ENCODE peak calls at places on chromosomes 12 and 14, in seven cellular contexts. G is heart right ventricle, C is right lobe of liver, J is right atrium auricular region, V is uterus, P is cardiac muscle cell, S is stomach. A is an unnamed sample. For H3K4me1, the result is how much of the 10 kb centered on the place peaks cover.

GRCh38 chr12:27273114-27273513 is 29.0 kb downstream of the STK38L start:
- DNase-seq in G (no peak), C (no peak), J (no peak), V (no peak), P (no peak), S (no peak), A (no peak)

GRCh38 chr12:124777399-124778372 is 86.0 kb downstream of the SCARB1 start:
- DNase-seq in G (no peak), C (peak), J (no peak), V (no peak), P (no peak), S (no peak), A (no peak)

GRCh38 chr14:35971965-35972630 is 146.0 kb downstream of the BRMS1L start:
- DNase-seq in G (no peak), C (no peak), J (no peak), V (no peak), P (no peak), S (no peak), A (no peak)

GRCh38 chr12:63353559-63353958 is 202.6 kb upstream of the AVPR1A start:
- DNase-seq in G (no peak), C (no peak), J (no peak), V (no peak), P (no peak), S (no peak), A (no peak)

GRCh38 chr12:131852551-131853299 is 24.5 kb downstream of the MMP17 start:
- DNase-seq in G (no peak), C (no peak), J (no peak), V (no peak), P (no peak), S (no peak), A (no peak)

GRCh38 chr12:101243616-101244015 is 33.6 kb upstream of the SLC5A8 start:
- DNase-seq in G (no peak), C (no peak), J (no peak), V (no peak), P (no peak), S (no peak), A (no peak)

GRCh38 chr14:103762011-103762410 is 46.4 kb downstream of the ZFYVE21 start:
- DNase-seq in G (no peak), C (no peak), J (no peak), V (no peak), P (no peak), S (no peak), A (no peak)

GRCh38 chr14:29216774-29217232 is 450.2 kb downstream of the FOXG1 start:
- DNase-seq in G (no peak), C (no peak), J (no peak), V (no peak), P (peak), S (no peak), A (no peak)

GRCh38 chr14:89303452-89304435 is 113.3 kb downstream of the FOXN3 start:
- DNase-seq in G (peak), C (no peak), J (peak), V (peak), P (peak), S (peak), A (peak)

GRCh38 chr12:12608557-12608957 is 3.1 kb upstream of the CREBL2 start:
- DNase-seq in G (no peak), C (no peak), J (no peak), V (no peak), P (no peak), S (no peak), A (no peak)

GRCh38 chr12:121170581-121171260 is 38.0 kb downstream of the P2RX7 start:
- DNase-seq in G (no peak), C (no peak), J (no peak), V (no peak), P (no peak), S (no peak), A (no peak)

GRCh38 chr14:98243332-98243731 is 1028.7 kb downstream of the BCL11B start:
- DNase-seq in G (no peak), C (no peak), J (no peak), V (no peak), P (no peak), S (no peak), A (no peak)

GRCh38 chr12:49662998-49663843 is 39.9 kb downstream of the PRPF40B start:
- DNase-seq in G (peak), C (peak), J (peak), V (peak), P (peak), S (no peak), A (peak)

GRCh38 chr12:5114436-5114835 is 70.8 kb downstream of the KCNA5 start:
- DNase-seq in G (no peak), C (no peak), J (no peak), V (no peak), P (no peak), S (no peak), A (no peak)

GRCh38 chr14:94541234-94541975 is 19.8 kb upstream of the SERPINA4 start:
- DNase-seq in G (no peak), C (no peak), J (peak), V (no peak), P (no peak), S (no peak), A (no peak)

GRCh38 chr14:50560929-50561280 is 960 bp downstream of the ATL1 start:
- DNase-seq in G (peak), C (peak), J (peak), V (peak), P (peak), S (peak), A (peak)

GRCh38 chr12:10033783-10034381 is 3.4 kb downstream of the CLEC9A start:
- DNase-seq in G (no peak), C (no peak), J (no peak), V (no peak), P (no peak), S (no peak), A (no peak)

GRCh38 chr14:58633831-58634230 is 3.9 kb upstream of the DACT1 start:
- DNase-seq in G (no peak), C (no peak), J (no peak), V (no peak), P (no peak), S (no peak), A (no peak)

GRCh38 chr12:132622437-132623071 is 4.0 kb downstream of the P2RX2 start:
- DNase-seq in G (peak), C (no peak), J (no peak), V (peak), P (no peak), S (no peak), A (no peak)

GRCh38 chr12:42960087-42960527 is 370.6 kb upstream of the PRICKLE1 start:
- DNase-seq in G (no peak), C (no peak), J (no peak), V (no peak), P (no peak), S (no peak), A (no peak)

GRCh38 chr12:89448951-89449371 is 75.6 kb downstream of the GALNT4 start:
- DNase-seq in G (no peak), C (no peak), J (no peak), V (no peak), P (no peak), S (no peak), A (no peak)

GRCh38 chr12:39638178-39638577 is 18.6 kb upstream of the ABCD2 start:
- DNase-seq in G (no peak), C (no peak), J (no peak), V (no peak), P (no peak), S (no peak), A (no peak)

GRCh38 chr12:109833307-109834189 is at the start of gene TRPV4:
- DNase-seq in G (no peak), C (no peak), J (no peak), V (no peak), P (peak), S (peak), A (peak)

GRCh38 chr12:116201908-116202307 is 75.6 kb downstream of the MED13L start:
- DNase-seq in G (no peak), C (no peak), J (no peak), V (no peak), P (no peak), S (no peak), A (no peak)

GRCh38 chr12:30357712-30358111 is 338.0 kb downstream of the IPO8 start:
- DNase-seq in G (no peak), C (no peak), J (no peak), V (no peak), P (no peak), S (no peak), A (no peak)

GRCh38 chr14:61578745-61579144 is 116.6 kb upstream of the HIF1A start:
- DNase-seq in G (no peak), C (no peak), J (no peak), V (no peak), P (no peak), S (no peak), A (no peak)

GRCh38 chr12:93536766-93537515 is 35.5 kb upstream of the SOCS2 start:
- DNase-seq in G (peak), C (no peak), J (no peak), V (no peak), P (peak), S (no peak), A (no peak)

GRCh38 chr12:99658950-99659349 is 11.4 kb downstream of the GARIN6 start:
- DNase-seq in G (no peak), C (no peak), J (no peak), V (no peak), P (no peak), S (no peak), A (no peak)

GRCh38 chr14:24680516-24680915 is 46.5 kb upstream of the GZMB start:
- DNase-seq in G (no peak), C (peak), J (no peak), V (no peak), P (no peak), S (no peak), A (no peak)

GRCh38 chr14:24909523-24910302 is 140.2 kb downstream of the STXBP6 start:
- DNase-seq in G (no peak), C (no peak), J (no peak), V (no peak), P (no peak), S (no peak), A (peak)

GRCh38 chr14:61269321-61270083 is 11.6 kb downstream of the TMEM30B start:
- DNase-seq in G (peak), C (peak), J (peak), V (peak), P (peak), S (peak), A (peak)

GRCh38 chr12:4268549-4269181 is 4.9 kb upstream of the CCND2 start:
- DNase-seq in G (no peak), C (no peak), J (no peak), V (no peak), P (no peak), S (no peak), A (no peak)

GRCh38 chr14:49687942-49688700 is at the start of gene POLE2:
- DNase-seq in G (peak), C (peak), J (peak), V (peak), P (peak), S (peak), A (peak)

GRCh38 chr14:105041841-105042765 is 21.2 kb upstream of the CDCA4 start:
- DNase-seq in G (no peak), C (no peak), J (no peak), V (no peak), P (no peak), S (no peak), A (no peak)

GRCh38 chr14:73752297-73752992 is 38.3 kb upstream of the PNMA1 start:
- DNase-seq in G (peak), C (peak), J (no peak), V (peak), P (no peak), S (peak), A (no peak)

GRCh38 chr14:33061667-33062325 is 123.1 kb downstream of the NPAS3 start:
- DNase-seq in G (no peak), C (no peak), J (no peak), V (no peak), P (no peak), S (no peak), A (no peak)

GRCh38 chr12:52794479-52795331 is 1.2 kb downstream of the KRT3 start:
- DNase-seq in G (no peak), C (no peak), J (no peak), V (no peak), P (no peak), S (no peak), A (no peak)

GRCh38 chr14:101230161-101230850 is 326.8 kb upstream of the RTL1 start:
- DNase-seq in G (no peak), C (no peak), J (no peak), V (peak), P (no peak), S (no peak), A (peak)

GRCh38 chr14:44154889-44155288 is 352.2 kb downstream of the FSCB start:
- DNase-seq in G (no peak), C (no peak), J (no peak), V (no peak), P (no peak), S (no peak), A (no peak)

DNA sequence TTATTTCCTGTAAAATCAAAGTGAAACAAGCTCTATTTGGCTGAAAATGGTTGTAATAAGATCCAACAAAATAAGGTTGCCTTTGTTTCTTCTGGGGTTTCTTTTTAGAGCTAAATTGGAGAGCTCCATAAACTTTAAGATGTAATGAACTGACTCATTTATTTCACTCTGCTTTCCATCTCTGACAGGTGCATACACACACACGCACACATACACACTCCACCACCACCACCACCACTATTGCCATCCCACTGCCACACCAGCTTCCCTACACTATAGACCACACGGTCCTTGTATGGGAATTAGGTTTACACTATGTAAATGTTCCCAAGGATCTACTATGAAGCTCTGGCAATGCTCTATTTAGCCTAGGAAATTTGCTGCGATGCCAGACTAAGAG is 293.0 kb downstream of the RPAP3 start:
- DNase-seq in G (no peak), C (no peak), J (no peak), V (no peak), P (no peak), S (no peak), A (no peak)
- H3K4me1 ChIP-seq in G (under half), C (under half), J (under half), V (under half), P (under half), S (under half), A (under half)

DNA sequence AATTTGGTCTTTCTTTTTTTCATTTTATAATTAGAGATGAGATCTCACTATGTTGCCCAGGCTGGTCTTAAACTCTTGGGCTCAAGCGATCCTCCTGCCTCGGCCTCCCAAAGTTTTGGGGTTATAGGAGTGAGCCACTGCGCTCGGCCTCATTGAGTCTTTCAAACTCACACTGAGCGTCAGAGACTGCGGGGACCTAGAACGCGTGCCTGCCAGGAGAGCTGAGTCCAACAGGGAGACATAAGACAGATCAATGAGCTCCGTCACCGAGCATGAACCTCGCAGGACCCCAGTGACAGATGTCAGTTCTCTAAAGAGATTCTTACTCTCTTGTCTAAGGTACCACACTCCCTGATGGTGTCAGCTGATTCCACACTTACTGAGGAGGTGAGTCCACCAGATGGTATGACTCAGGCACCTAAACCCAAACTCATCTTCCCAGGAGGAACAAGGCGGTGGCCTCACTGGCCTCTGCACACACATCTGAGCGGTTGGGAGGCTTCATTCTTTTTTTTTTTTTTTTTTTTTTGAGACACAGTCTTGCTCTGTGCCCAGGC is 58.9 kb downstream of the CCDC88C start:
- DNase-seq in G (no peak), C (peak), J (no peak), V (no peak), P (no peak), S (no peak), A (no peak)
- H3K4me3 ChIP-seq in G (no peak), C (no peak), J (no peak), V (no peak), P (no peak), S (no peak), A (no peak)

GRCh38 chr14:23306113-23306411 is 571 bp upstream of the BCL2L2 start:
- DNase-seq in G (no peak), C (no peak), J (no peak), V (no peak), P (no peak), S (no peak), A (no peak)
- H3K4me1 ChIP-seq in G (under half), C (under half), J (under half), V (under half), P (under half), S (under half), A (under half)

GRCh38 chr14:102319351-102320032 is at the start of gene ZNF839:
- DNase-seq in G (peak), C (peak), J (peak), V (peak), P (peak), S (peak), A (peak)

GRCh38 chr14:102321456-102322101 is 2.0 kb downstream of the ZNF839 start:
- DNase-seq in G (no peak), C (no peak), J (no peak), V (no peak), P (no peak), S (no peak), A (no peak)

GRCh38 chr14:102320033-102320660 is 601 bp downstream of the ZNF839 start:
- DNase-seq in G (peak), C (no peak), J (no peak), V (peak), P (peak), S (peak), A (peak)

GRCh38 chr14:102318781-102319276 is 717 bp upstream of the ZNF839 start:
- DNase-seq in G (no peak), C (no peak), J (no peak), V (peak), P (no peak), S (no peak), A (no peak)

GRCh38 chr14:102320671-102321455 is 1.3 kb downstream of the ZNF839 start:
- DNase-seq in G (no peak), C (no peak), J (no peak), V (no peak), P (no peak), S (no peak), A (no peak)
- H3K4me3 ChIP-seq in G (peak), C (peak), J (no peak), V (peak), P (peak), S (peak), A (no peak)

DNA sequence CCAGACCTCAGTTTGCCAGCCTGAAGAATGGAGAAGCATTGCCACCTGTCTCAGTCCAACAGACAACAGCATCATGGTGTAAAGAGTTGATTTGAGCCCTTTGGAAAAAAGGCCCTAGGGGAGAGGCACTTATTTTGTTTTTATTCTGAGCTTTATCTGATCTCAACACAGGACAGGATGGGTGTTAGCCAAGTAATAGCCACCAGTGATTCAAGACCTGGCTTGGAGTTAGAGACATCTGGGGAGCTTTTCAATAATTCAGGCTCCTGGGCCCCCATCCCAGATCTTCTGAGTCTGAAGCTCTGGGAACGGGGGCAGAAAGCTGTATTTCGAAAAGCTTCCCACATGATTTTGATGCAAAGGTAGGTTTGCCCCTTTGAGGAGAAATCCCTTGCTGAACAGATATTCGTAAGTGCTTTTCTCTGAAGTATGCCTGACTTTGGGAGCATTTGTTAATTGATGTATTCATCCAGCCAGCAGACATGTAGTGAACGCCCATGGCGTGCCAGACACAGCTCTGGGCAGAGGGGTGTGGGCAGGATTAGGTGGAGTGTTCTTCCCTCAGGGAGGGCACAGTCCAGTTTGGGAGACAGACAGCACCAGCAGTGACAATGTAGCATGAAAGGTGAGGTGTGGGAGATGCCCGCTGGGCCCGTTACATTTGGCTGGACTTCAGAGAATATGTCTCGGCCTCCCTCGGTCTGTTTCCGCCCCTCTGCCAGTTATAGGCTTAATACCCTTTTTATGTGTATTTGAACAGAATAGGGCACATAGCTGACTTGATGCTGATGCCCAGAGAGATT is 72.5 kb downstream of the TSPAN9 start:
- DNase-seq in G (no peak), C (no peak), J (no peak), V (no peak), P (no peak), S (no peak), A (no peak)
- H3K4me1 ChIP-seq in G (half or more), C (under half), J (half or more), V (under half), P (under half), S (under half), A (under half)

DNA sequence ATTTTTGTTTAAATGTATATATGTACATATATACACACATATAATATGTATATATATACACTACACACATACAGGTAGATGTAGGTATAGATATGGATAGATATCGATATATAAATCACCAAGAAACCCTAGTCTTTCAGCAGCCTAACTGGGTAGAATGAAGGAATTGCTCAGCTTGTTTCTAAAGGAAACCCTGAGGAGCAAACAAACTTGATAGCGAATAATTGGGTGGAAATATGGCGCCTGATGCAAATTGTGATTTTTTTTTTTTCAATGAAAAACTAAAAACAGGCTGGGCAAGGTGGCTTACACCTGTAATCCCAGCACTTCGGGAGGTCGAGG is 254 bp upstream of the CCDC177 start:
- DNase-seq in G (no peak), C (no peak), J (no peak), V (no peak), P (no peak), S (no peak), A (no peak)
- H3K4me3 ChIP-seq in G (no peak), C (no peak), J (no peak), V (peak), P (no peak), S (peak), A (no peak)

GRCh38 chr14:60163741-60164140 is 1.5 kb downstream of the DHRS7 start:
- DNase-seq in G (no peak), C (no peak), J (no peak), V (no peak), P (no peak), S (no peak), A (no peak)
- H3K4me1 ChIP-seq in G (under half), C (under half), J (under half), V (under half), P (under half), S (under half), A (under half)

A was measured in body of pancreas.